ENCODE peak calls at places on chromosomes 2 and 18, in six cellular contexts. B, O, R, N, W and E are unnamed samples.

GRCh38 chr2:213416832-213417231 is 132.6 kb downstream of the SPAG16 start:
- DNase-seq in W (no peak), R (no peak), B (no peak), O (no peak), N (no peak), E (no peak)

GRCh38 chr2:39511786-39512433 is 74.8 kb upstream of the MAP4K3 start:
- DNase-seq in O (no peak), W (no peak), N (no peak), B (no peak), R (no peak), E (no peak)

GRCh38 chr18:45066210-45066609 is 385.5 kb downstream of the SETBP1 start:
- DNase-seq in B (no peak), O (no peak), N (no peak), R (no peak), W (no peak), E (no peak)

GRCh38 chr2:181991171-181991885 is 5.7 kb downstream of the PPP1R1C start:
- DNase-seq in N (no peak), B (no peak), R (no peak), W (peak; percentile 68), O (peak; percentile 57), E (no peak)

GRCh38 chr2:23563673-23564617 is 179.0 kb downstream of the KLHL29 start:
- DNase-seq in N (no peak), O (no peak), B (no peak), R (no peak), W (no peak), E (no peak)

GRCh38 chr2:41782306-41783158 is 265.3 kb upstream of the PKDCC start:
- DNase-seq in R (peak; percentile 30), N (no peak), W (peak; percentile 39), O (peak; percentile 50), B (peak; percentile 18), E (peak; percentile 51)

GRCh38 chr2:216765810-216766259 is 70.5 kb upstream of the IGFBP5 start:
- DNase-seq in R (no peak), N (no peak), B (peak; percentile 75), O (no peak), W (no peak), E (peak; percentile 24)

GRCh38 chr2:219497495-219498279 is 1.0 kb upstream of the GMPPA start:
- DNase-seq in N (no peak), O (peak; percentile 64), W (no peak), B (peak; percentile 77), R (peak; percentile 78), E (peak; percentile 65)

GRCh38 chr2:228321019-228321418 is 139.5 kb upstream of the SPHKAP start:
- DNase-seq in O (no peak), N (no peak), B (no peak), R (no peak), W (no peak), E (no peak)

GRCh38 chr2:228318218-228318617 is 136.7 kb upstream of the SPHKAP start:
- DNase-seq in B (peak; percentile 59), W (no peak), R (no peak), O (peak; percentile 51), N (no peak), E (peak; percentile 64)
- TF ChIP-seq CTCF in B (peak; percentile 68), W (peak; percentile 37), R (peak; percentile 25), O (peak; percentile 60), N (no peak), E (peak; percentile 70)

DNA sequence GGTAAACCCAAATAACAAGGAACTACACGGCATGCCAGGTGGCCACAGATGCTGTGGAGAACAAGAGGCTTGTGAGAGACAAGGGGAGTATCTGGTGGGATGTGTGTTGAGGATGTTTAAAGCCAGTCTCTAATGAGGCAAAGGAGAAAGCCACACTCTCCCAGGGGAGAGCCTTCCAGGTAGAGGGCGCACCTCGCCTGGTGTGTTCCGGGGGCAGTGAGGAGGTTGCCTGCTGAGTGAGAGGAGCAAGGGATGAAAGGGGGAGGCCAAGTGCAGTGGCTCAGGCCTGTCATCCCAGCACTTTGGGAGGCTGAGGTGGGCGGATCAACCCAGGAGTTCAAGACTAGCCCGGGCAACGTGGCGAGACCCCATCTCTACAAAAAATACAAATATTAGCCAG is 16.2 kb downstream of the SAG start:
- DNase-seq in B (no peak), N (no peak), W (peak; percentile 23), R (no peak), O (no peak), E (no peak)
- TF ChIP-seq CTCF in B (no peak), N (no peak), W (peak; percentile 54), R (no peak), O (no peak), E (no peak)

GRCh38 chr2:36322108-36322507 is 33.5 kb upstream of the CRIM1 start:
- DNase-seq in R (no peak), N (no peak), B (no peak), W (no peak), O (no peak), E (peak; percentile 15)
- TF ChIP-seq CTCF in R (peak; percentile 58), N (peak; percentile 21), B (no peak), W (peak; percentile 45), O (peak; percentile 19), E (no peak)

GRCh38 chr2:20451761-20452499 is 5.1 kb downstream of the RHOB start:
- DNase-seq in W (no peak), N (no peak), B (no peak), O (no peak), R (no peak), E (no peak)

GRCh38 chr2:20451346-20451745 is 4.5 kb downstream of the RHOB start:
- DNase-seq in O (no peak), B (no peak), W (no peak), R (no peak), N (no peak), E (no peak)

GRCh38 chr2:20453087-20453486 is 6.2 kb downstream of the RHOB start:
- DNase-seq in B (no peak), R (no peak), N (no peak), W (no peak), O (no peak), E (no peak)

GRCh38 chr2:20454036-20454981 is 7.4 kb downstream of the RHOB start:
- DNase-seq in O (no peak), B (no peak), N (no peak), W (no peak), R (no peak), E (no peak)

GRCh38 chr2:20452551-20452950 is 5.7 kb downstream of the RHOB start:
- DNase-seq in B (no peak), W (no peak), O (no peak), N (no peak), R (no peak), E (no peak)
- TF ChIP-seq CTCF in B (no peak), W (no peak), O (no peak), N (no peak), R (peak; percentile 20), E (no peak)

GRCh38 chr2:73324126-73324525 is 30.8 kb upstream of the EGR4 start:
- DNase-seq in O (no peak), W (no peak), R (no peak), B (no peak), N (no peak), E (no peak)
- TF ChIP-seq CTCF in O (no peak), W (no peak), R (no peak), B (no peak), N (no peak), E (no peak)

GRCh38 chr2:8285081-8285480 is 396.8 kb upstream of the ID2 start:
- DNase-seq in O (no peak), B (no peak), R (no peak), W (peak; percentile 24), N (no peak), E (no peak)
- TF ChIP-seq CTCF in O (peak; percentile 13), B (no peak), R (no peak), W (peak; percentile 63), N (no peak), E (no peak)

DNA sequence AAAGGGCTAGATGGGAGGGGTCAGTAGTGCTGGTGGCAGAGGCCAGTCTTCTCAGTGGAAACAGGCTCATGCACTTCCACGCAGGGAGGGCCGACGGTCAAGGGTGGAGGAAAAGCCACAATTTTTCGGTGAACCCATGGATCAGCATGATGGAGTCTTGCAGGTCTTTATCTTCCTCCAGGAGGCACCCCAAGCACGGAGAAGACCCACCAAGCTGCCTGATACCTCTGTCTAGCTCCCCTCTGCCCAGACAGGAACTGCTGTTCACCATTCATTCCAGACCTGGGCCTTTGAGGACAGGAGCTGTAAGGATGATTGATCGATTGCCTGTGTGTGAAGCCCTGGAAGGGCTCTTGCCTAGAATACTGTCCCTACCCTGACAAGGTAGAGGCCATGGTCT is 2.8 kb upstream of the LRRFIP1 start:
- DNase-seq in N (no peak), O (peak; percentile 34), B (no peak), R (no peak), W (peak; percentile 61), E (no peak)
- TF ChIP-seq CTCF in N (no peak), O (peak; percentile 25), B (no peak), R (no peak), W (peak; percentile 75), E (no peak)

DNA sequence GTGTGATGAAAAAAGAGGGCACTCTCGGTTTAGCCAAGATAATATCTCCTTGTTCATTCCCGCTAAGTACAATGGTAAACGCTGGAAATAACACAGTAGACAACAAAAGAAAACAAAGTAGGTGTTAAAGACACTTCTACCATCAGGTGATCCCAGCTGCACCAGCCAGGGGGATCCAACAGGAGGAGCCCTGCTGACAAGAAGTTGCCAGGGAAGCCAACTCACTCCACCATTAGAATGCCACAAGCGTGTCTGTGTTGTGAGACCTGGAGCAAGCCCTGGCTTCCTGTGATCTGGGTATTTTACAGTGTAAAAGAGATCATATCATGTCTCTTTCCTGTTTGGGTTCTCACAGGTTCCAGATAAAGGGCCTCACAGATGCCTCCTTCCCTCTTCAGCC is 117.0 kb downstream of the GRB14 start:
- DNase-seq in N (no peak), B (no peak), O (no peak), R (no peak), W (no peak), E (peak; percentile 15)
- TF ChIP-seq CTCF in N (no peak), B (no peak), O (peak; percentile 12), R (peak; percentile 1), W (peak; percentile 21), E (peak; percentile 44)